ENCODE peak calls at places on chromosomes 5 and 9, in four cellular contexts. G, C, K and Q are unnamed samples.

GRCh38 chr5:64790210-64790609 is 21.5 kb downstream of the CWC27 start:
- DNase-seq in G (no peak), C (no peak), K (peak), Q (no peak)

GRCh38 chr5:5270161-5270560 is 130.0 kb downstream of the ADAMTS16 start:
- DNase-seq in G (no peak), C (no peak), K (no peak), Q (no peak)

GRCh38 chr5:79835220-79835714 is 145.6 kb downstream of the CMYA5 start:
- DNase-seq in G (no peak), C (no peak), K (no peak), Q (no peak)

GRCh38 chr9:6562194-6562593 is 83.3 kb downstream of the GLDC start:
- DNase-seq in G (no peak), C (no peak), K (no peak), Q (no peak)

GRCh38 chr9:135478858-135479468 is 619 bp upstream of the PPP1R26 start:
- DNase-seq in G (no peak), C (no peak), K (no peak), Q (no peak)

GRCh38 chr5:145908206-145908945 is 28.0 kb upstream of the SH3RF2 start:
- DNase-seq in G (no peak), C (no peak), K (peak), Q (no peak)

GRCh38 chr5:96509313-96509712 is 76.3 kb upstream of the PCSK1 start:
- DNase-seq in G (no peak), C (no peak), K (no peak), Q (no peak)

GRCh38 chr5:77211013-77211690 is 672 bp downstream of the PDE8B start:
- DNase-seq in G (no peak), C (no peak), K (no peak), Q (no peak)

GRCh38 chr5:178940569-178941360 is at the start of gene ZNF454:
- DNase-seq in G (peak), C (peak), K (peak), Q (peak)

GRCh38 chr9:91905958-91906585 is 44.0 kb downstream of the ROR2 start:
- DNase-seq in G (no peak), C (no peak), K (no peak), Q (no peak)

GRCh38 chr5:33978307-33978706 is 6.2 kb downstream of the SLC45A2 start:
- DNase-seq in G (no peak), C (no peak), K (no peak), Q (no peak)

GRCh38 chr9:96021616-96022444 is 146.3 kb downstream of the ERCC6L2 start:
- DNase-seq in G (no peak), C (no peak), K (no peak), Q (no peak)

GRCh38 chr9:124242331-124243194 is 15.2 kb upstream of the NEK6 start:
- DNase-seq in G (no peak), C (no peak), K (no peak), Q (no peak)